ENCODE peak calls at places on chromosomes 12 and 14, in seven cellular contexts. One of them, this sample, is unnamed.

GRCh38 chr12:78887008-78887407 is 22.4 kb downstream of the SYT1 start:
- DNase-seq in H1: no peak
- DNase-seq in neuronal stem cell: no peak
- DNase-seq in IMR-90: peak
- DNase-seq in mesendoderm: peak
- DNase-seq in H9: no peak
- DNase-seq in trophoblast cell: no peak
- DNase-seq in this sample: peak

GRCh38 chr12:15171015-15171646 is 50.1 kb downstream of the RERG start:
- DNase-seq in trophoblast cell: no peak
- DNase-seq in IMR-90: no peak
- DNase-seq in mesendoderm: peak
- DNase-seq in H1: no peak
- DNase-seq in neuronal stem cell: no peak
- DNase-seq in H9: no peak
- DNase-seq in this sample: no peak

GRCh38 chr14:70660967-70661871 is 19.5 kb downstream of the TTC9 start:
- DNase-seq in neuronal stem cell: no peak
- DNase-seq in trophoblast cell: no peak
- DNase-seq in mesendoderm: no peak
- DNase-seq in H9: no peak
- DNase-seq in H1: no peak
- DNase-seq in IMR-90: no peak
- DNase-seq in this sample: no peak

GRCh38 chr14:51576112-51576420 is 75.6 kb upstream of the FRMD6 start:
- DNase-seq in neuronal stem cell: no peak
- DNase-seq in mesendoderm: peak
- DNase-seq in H9: peak
- DNase-seq in IMR-90: peak
- DNase-seq in trophoblast cell: no peak
- DNase-seq in H1: peak
- DNase-seq in this sample: peak

GRCh38 chr14:104925941-104926609 is 1.4 kb downstream of the PLD4 start:
- DNase-seq in mesendoderm: no peak
- DNase-seq in IMR-90: no peak
- DNase-seq in H1: no peak
- DNase-seq in trophoblast cell: no peak
- DNase-seq in neuronal stem cell: no peak
- DNase-seq in H9: no peak
- DNase-seq in this sample: no peak

GRCh38 chr12:51926064-51926632 is 18.8 kb downstream of the ACVRL1 start:
- DNase-seq in mesendoderm: peak
- DNase-seq in H1: no peak
- DNase-seq in neuronal stem cell: no peak
- DNase-seq in H9: no peak
- DNase-seq in IMR-90: no peak
- DNase-seq in trophoblast cell: peak
- DNase-seq in this sample: peak

GRCh38 chr12:112096070-112096469 is 12.5 kb downstream of the NAA25 start:
- DNase-seq in neuronal stem cell: no peak
- DNase-seq in H1: no peak
- DNase-seq in H9: no peak
- DNase-seq in IMR-90: no peak
- DNase-seq in mesendoderm: no peak
- DNase-seq in trophoblast cell: no peak
- DNase-seq in this sample: no peak

GRCh38 chr12:6923003-6923732 is 4.6 kb upstream of the ATN1 start:
- DNase-seq in IMR-90: no peak
- DNase-seq in neuronal stem cell: no peak
- DNase-seq in H9: no peak
- DNase-seq in trophoblast cell: no peak
- DNase-seq in H1: no peak
- DNase-seq in mesendoderm: no peak
- DNase-seq in this sample: no peak

GRCh38 chr14:24576766-24577165 is 716 bp upstream of the CTSG start:
- DNase-seq in H1: no peak
- DNase-seq in mesendoderm: no peak
- DNase-seq in trophoblast cell: no peak
- DNase-seq in IMR-90: no peak
- DNase-seq in H9: no peak
- DNase-seq in neuronal stem cell: no peak
- DNase-seq in this sample: no peak

GRCh38 chr12:63889236-63889635 is 44.7 kb downstream of the SRGAP1 start:
- DNase-seq in H9: no peak
- DNase-seq in mesendoderm: peak
- DNase-seq in trophoblast cell: peak
- DNase-seq in H1: no peak
- DNase-seq in IMR-90: peak
- DNase-seq in neuronal stem cell: no peak
- DNase-seq in this sample: peak

GRCh38 chr14:68312884-68313725 is 479.8 kb downstream of the ZFP36L1 start:
- DNase-seq in H9: no peak
- DNase-seq in IMR-90: no peak
- DNase-seq in neuronal stem cell: no peak
- DNase-seq in trophoblast cell: no peak
- DNase-seq in H1: no peak
- DNase-seq in mesendoderm: no peak
- DNase-seq in this sample: no peak

GRCh38 chr12:125549836-125550235 is 484.6 kb downstream of the AACS start:
- DNase-seq in mesendoderm: peak
- DNase-seq in H1: peak
- DNase-seq in neuronal stem cell: no peak
- DNase-seq in trophoblast cell: no peak
- DNase-seq in H9: peak
- DNase-seq in IMR-90: no peak
- DNase-seq in this sample: no peak

GRCh38 chr14:102474934-102475333 is 34.6 kb downstream of the ANKRD9 start:
- DNase-seq in H9: no peak
- DNase-seq in H1: no peak
- DNase-seq in trophoblast cell: no peak
- DNase-seq in mesendoderm: no peak
- DNase-seq in neuronal stem cell: no peak
- DNase-seq in IMR-90: peak
- DNase-seq in this sample: peak

GRCh38 chr14:38404100-38404541 is 148.2 kb upstream of the CLEC14A start:
- DNase-seq in IMR-90: peak
- DNase-seq in trophoblast cell: no peak
- DNase-seq in H9: no peak
- DNase-seq in mesendoderm: no peak
- DNase-seq in neuronal stem cell: no peak
- DNase-seq in H1: no peak
- DNase-seq in this sample: peak

GRCh38 chr12:67069451-67070306 is 199.5 kb upstream of the CAND1 start:
- DNase-seq in trophoblast cell: peak
- DNase-seq in mesendoderm: peak
- DNase-seq in H1: peak
- DNase-seq in IMR-90: no peak
- DNase-seq in neuronal stem cell: peak
- DNase-seq in H9: peak
- DNase-seq in this sample: peak

GRCh38 chr12:1910468-1910867 is 8.0 kb downstream of the CACNA2D4 start:
- DNase-seq in trophoblast cell: no peak
- DNase-seq in neuronal stem cell: no peak
- DNase-seq in H9: no peak
- DNase-seq in mesendoderm: no peak
- DNase-seq in IMR-90: no peak
- DNase-seq in H1: no peak
- DNase-seq in this sample: no peak

GRCh38 chr12:43964966-43965365 is 129.1 kb downstream of the TMEM117 start:
- DNase-seq in neuronal stem cell: no peak
- DNase-seq in mesendoderm: no peak
- DNase-seq in H9: no peak
- DNase-seq in H1: no peak
- DNase-seq in IMR-90: peak
- DNase-seq in trophoblast cell: no peak
- DNase-seq in this sample: no peak

GRCh38 chr14:22824711-22825359 is 4.9 kb upstream of the MRPL52 start:
- DNase-seq in mesendoderm: peak
- DNase-seq in H9: no peak
- DNase-seq in H1: no peak
- DNase-seq in neuronal stem cell: no peak
- DNase-seq in IMR-90: peak
- DNase-seq in trophoblast cell: no peak
- DNase-seq in this sample: peak

GRCh38 chr12:113233967-113234366 is 12.7 kb downstream of the TPCN1 start:
- DNase-seq in IMR-90: no peak
- DNase-seq in H9: no peak
- DNase-seq in H1: no peak
- DNase-seq in neuronal stem cell: no peak
- DNase-seq in trophoblast cell: no peak
- DNase-seq in mesendoderm: no peak
- DNase-seq in this sample: no peak

GRCh38 chr12:113232232-113232615 is 11.0 kb downstream of the TPCN1 start:
- DNase-seq in mesendoderm: no peak
- DNase-seq in H9: no peak
- DNase-seq in trophoblast cell: no peak
- DNase-seq in H1: no peak
- DNase-seq in IMR-90: no peak
- DNase-seq in neuronal stem cell: no peak
- DNase-seq in this sample: no peak

GRCh38 chr12:113230315-113231274 is 9.3 kb downstream of the TPCN1 start:
- DNase-seq in H9: no peak
- DNase-seq in mesendoderm: peak
- DNase-seq in trophoblast cell: peak
- DNase-seq in IMR-90: no peak
- DNase-seq in H1: no peak
- DNase-seq in neuronal stem cell: no peak
- DNase-seq in this sample: no peak

GRCh38 chr12:113232787-113233585 is 11.7 kb downstream of the TPCN1 start:
- DNase-seq in neuronal stem cell: no peak
- DNase-seq in mesendoderm: peak
- DNase-seq in IMR-90: no peak
- DNase-seq in trophoblast cell: no peak
- DNase-seq in H9: peak
- DNase-seq in H1: no peak
- DNase-seq in this sample: no peak

DNA sequence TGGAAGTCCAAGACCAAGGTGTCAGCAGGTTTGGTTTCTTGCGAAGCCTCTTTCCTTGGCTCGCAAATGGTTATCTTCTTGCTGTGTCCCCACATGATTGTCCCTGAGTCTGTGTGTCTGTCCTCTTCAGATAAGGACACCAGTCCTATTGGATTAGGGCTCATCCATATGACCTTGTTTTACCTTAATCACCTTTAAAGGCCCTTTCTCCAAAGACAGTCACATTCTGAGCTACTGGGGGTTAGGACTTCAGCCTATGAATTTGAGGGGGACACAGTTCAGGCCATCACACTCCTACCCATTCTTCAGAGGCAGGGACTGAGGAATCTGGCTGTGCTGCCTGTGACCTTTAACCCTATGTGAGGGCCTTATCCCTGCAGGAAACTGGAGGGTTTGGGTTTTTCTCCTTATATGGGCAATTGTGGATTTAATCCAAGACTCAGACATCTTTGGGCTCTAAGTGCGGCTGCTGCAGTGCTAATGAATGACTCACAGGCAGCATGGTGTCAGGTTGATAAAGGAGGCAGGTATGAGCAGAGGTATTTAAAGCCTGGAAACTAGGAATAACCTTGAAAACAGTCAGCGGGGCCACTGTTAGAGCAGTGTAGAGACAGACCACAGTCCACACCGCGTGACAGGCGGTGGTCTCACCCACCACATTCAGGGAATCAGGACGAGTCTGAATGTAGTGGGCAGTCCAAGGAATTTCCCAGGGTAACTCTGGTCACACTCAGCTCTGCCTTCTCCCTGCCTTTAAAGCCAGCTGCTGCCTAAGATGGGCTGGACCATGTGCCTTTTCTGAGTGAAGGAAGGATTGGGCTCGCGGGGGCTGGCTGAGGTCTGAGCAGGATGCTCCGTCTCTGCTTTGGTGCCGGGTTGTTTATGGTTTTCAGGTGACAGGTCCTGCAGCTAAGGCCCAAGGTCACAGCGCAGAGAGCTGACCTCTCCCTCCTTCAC is 10.3 kb downstream of the TPCN1 start:
- DNase-seq in neuronal stem cell: no peak
- DNase-seq in mesendoderm: peak
- DNase-seq in IMR-90: peak
- DNase-seq in H9: peak
- DNase-seq in trophoblast cell: peak
- DNase-seq in H1: no peak
- DNase-seq in this sample: peak
- H2BK5ac ChIP-seq in neuronal stem cell: no peak
- H2BK5ac ChIP-seq in mesendoderm: peak
- H2BK5ac ChIP-seq in IMR-90: no peak
- H2BK5ac ChIP-seq in H9: no peak
- H2BK5ac ChIP-seq in trophoblast cell: peak
- H2BK5ac ChIP-seq in H1: peak
- H2BK5ac ChIP-seq in this sample: peak

DNA sequence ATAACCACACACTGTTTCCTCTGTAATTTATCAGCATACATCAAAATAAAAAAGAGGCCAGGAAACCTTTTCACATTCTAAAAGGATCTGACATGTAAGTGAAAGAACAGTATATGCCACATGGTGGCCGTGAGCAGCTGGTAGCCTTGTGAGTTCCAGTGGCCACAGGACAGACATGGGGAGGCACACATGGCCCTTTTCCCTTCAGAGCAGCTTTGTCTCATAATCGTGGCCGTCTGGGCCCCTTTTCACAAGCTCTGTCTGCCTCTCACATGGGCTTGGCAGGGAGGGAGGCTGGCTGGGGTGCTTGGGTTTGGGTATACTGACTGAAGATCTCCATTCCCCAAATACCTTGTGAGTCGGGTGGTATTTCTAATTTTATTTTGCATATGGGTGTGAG is 1.5 kb upstream of the ZDHHC22 start:
- DNase-seq in neuronal stem cell: no peak
- DNase-seq in IMR-90: no peak
- DNase-seq in H9: no peak
- DNase-seq in mesendoderm: no peak
- DNase-seq in trophoblast cell: no peak
- DNase-seq in H1: no peak
- DNase-seq in this sample: no peak
- H2BK5ac ChIP-seq in neuronal stem cell: no peak
- H2BK5ac ChIP-seq in IMR-90: no peak
- H2BK5ac ChIP-seq in H9: no peak
- H2BK5ac ChIP-seq in mesendoderm: no peak
- H2BK5ac ChIP-seq in trophoblast cell: no peak
- H2BK5ac ChIP-seq in H1: peak
- H2BK5ac ChIP-seq in this sample: no peak

GRCh38 chr14:33040548-33041140 is 102.0 kb downstream of the NPAS3 start:
- DNase-seq in IMR-90: no peak
- DNase-seq in mesendoderm: no peak
- DNase-seq in trophoblast cell: no peak
- DNase-seq in neuronal stem cell: no peak
- DNase-seq in H1: no peak
- DNase-seq in H9: no peak
- DNase-seq in this sample: no peak
- H2BK5ac ChIP-seq in IMR-90: no peak
- H2BK5ac ChIP-seq in mesendoderm: no peak
- H2BK5ac ChIP-seq in trophoblast cell: no peak
- H2BK5ac ChIP-seq in neuronal stem cell: no peak
- H2BK5ac ChIP-seq in H1: no peak
- H2BK5ac ChIP-seq in H9: no peak
- H2BK5ac ChIP-seq in this sample: no peak

DNA sequence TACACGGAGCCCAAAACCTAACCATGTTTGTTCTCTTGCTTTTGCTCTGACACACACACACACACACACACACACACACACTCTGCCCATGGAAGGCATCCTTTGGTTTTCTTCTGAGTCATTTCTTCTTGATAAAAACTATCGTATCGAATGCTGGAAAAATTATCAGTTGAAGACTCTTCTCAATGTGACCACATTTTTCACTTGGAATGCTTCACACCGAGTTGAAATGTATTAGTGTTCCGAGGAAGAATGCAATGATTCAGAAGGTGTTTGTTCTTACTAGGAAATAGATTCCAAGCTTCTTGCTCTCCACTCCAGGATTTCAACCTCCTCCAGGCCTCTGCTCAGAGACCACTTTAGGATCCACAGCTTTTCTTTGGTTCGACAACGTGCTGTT is 226.3 kb downstream of the MON2 start:
- DNase-seq in H1: no peak
- DNase-seq in H9: no peak
- DNase-seq in neuronal stem cell: no peak
- DNase-seq in mesendoderm: no peak
- DNase-seq in IMR-90: peak
- DNase-seq in trophoblast cell: peak
- DNase-seq in this sample: peak
- H2BK5ac ChIP-seq in H1: no peak
- H2BK5ac ChIP-seq in H9: no peak
- H2BK5ac ChIP-seq in neuronal stem cell: no peak
- H2BK5ac ChIP-seq in mesendoderm: no peak
- H2BK5ac ChIP-seq in IMR-90: peak
- H2BK5ac ChIP-seq in trophoblast cell: no peak
- H2BK5ac ChIP-seq in this sample: no peak

This sample was measured in mesenchymal stem cell.